ENCODE peak calls at places on chromosomes 4 and X, in five cellular contexts. One of them, this sample, is unnamed.

GRCh38 chr4:155403886-155404285 is 27.1 kb upstream of the MAP9 start:
- DNase-seq in M059J: peak
- DNase-seq in effector memory CD4-positive, alpha-beta T cell: no peak
- DNase-seq in NCI-H1436 treated with DMSO at 0.1 percent for 48 hours: no peak
- DNase-seq in stimulated activated CD4-positive, alpha-beta T cell treated with anti-CD3 and anti-CD28 coated beads, Interleukin-2, amount 100 ng/mL, for 48 hours: no peak
- DNase-seq in this sample: peak

GRCh38 chr4:169823685-169824084 is 65.9 kb upstream of the HPF1 start:
- DNase-seq in NCI-H1436 treated with DMSO at 0.1 percent for 48 hours: no peak
- DNase-seq in effector memory CD4-positive, alpha-beta T cell: no peak
- DNase-seq in M059J: peak
- DNase-seq in stimulated activated CD4-positive, alpha-beta T cell treated with anti-CD3 and anti-CD28 coated beads, Interleukin-2, amount 100 ng/mL, for 48 hours: no peak
- DNase-seq in this sample: peak

GRCh38 chrX:137566746-137567473 is 983 bp downstream of the ZIC3 start:
- DNase-seq in M059J: no peak
- DNase-seq in NCI-H1436 treated with DMSO at 0.1 percent for 48 hours: no peak
- DNase-seq in effector memory CD4-positive, alpha-beta T cell: no peak
- DNase-seq in stimulated activated CD4-positive, alpha-beta T cell treated with anti-CD3 and anti-CD28 coated beads, Interleukin-2, amount 100 ng/mL, for 48 hours: no peak
- DNase-seq in this sample: peak

GRCh38 chr4:122747883-122748282 is 15.4 kb downstream of the BBS12 start:
- DNase-seq in effector memory CD4-positive, alpha-beta T cell: no peak
- DNase-seq in M059J: peak
- DNase-seq in stimulated activated CD4-positive, alpha-beta T cell treated with anti-CD3 and anti-CD28 coated beads, Interleukin-2, amount 100 ng/mL, for 48 hours: no peak
- DNase-seq in NCI-H1436 treated with DMSO at 0.1 percent for 48 hours: no peak
- DNase-seq in this sample: no peak

GRCh38 chr4:87868482-87868881 is 35.7 kb downstream of the MEPE start:
- DNase-seq in NCI-H1436 treated with DMSO at 0.1 percent for 48 hours: no peak
- DNase-seq in M059J: no peak
- DNase-seq in stimulated activated CD4-positive, alpha-beta T cell treated with anti-CD3 and anti-CD28 coated beads, Interleukin-2, amount 100 ng/mL, for 48 hours: no peak
- DNase-seq in effector memory CD4-positive, alpha-beta T cell: no peak
- DNase-seq in this sample: peak

GRCh38 chr4:4781936-4782754 is 77.3 kb upstream of the MSX1 start:
- DNase-seq in effector memory CD4-positive, alpha-beta T cell: no peak
- DNase-seq in stimulated activated CD4-positive, alpha-beta T cell treated with anti-CD3 and anti-CD28 coated beads, Interleukin-2, amount 100 ng/mL, for 48 hours: no peak
- DNase-seq in M059J: no peak
- DNase-seq in NCI-H1436 treated with DMSO at 0.1 percent for 48 hours: no peak
- DNase-seq in this sample: no peak

GRCh38 chr4:44002368-44002767 is 446.2 kb downstream of the KCTD8 start:
- DNase-seq in stimulated activated CD4-positive, alpha-beta T cell treated with anti-CD3 and anti-CD28 coated beads, Interleukin-2, amount 100 ng/mL, for 48 hours: no peak
- DNase-seq in M059J: no peak
- DNase-seq in NCI-H1436 treated with DMSO at 0.1 percent for 48 hours: no peak
- DNase-seq in effector memory CD4-positive, alpha-beta T cell: no peak
- DNase-seq in this sample: peak

GRCh38 chr4:169612869-169613859 is 781 bp upstream of the NEK1 start:
- DNase-seq in NCI-H1436 treated with DMSO at 0.1 percent for 48 hours: peak
- DNase-seq in stimulated activated CD4-positive, alpha-beta T cell treated with anti-CD3 and anti-CD28 coated beads, Interleukin-2, amount 100 ng/mL, for 48 hours: peak
- DNase-seq in M059J: peak
- DNase-seq in effector memory CD4-positive, alpha-beta T cell: peak
- DNase-seq in this sample: peak

GRCh38 chr4:119498520-119498919 is 130.1 kb downstream of the PDE5A start:
- DNase-seq in effector memory CD4-positive, alpha-beta T cell: no peak
- DNase-seq in M059J: no peak
- DNase-seq in stimulated activated CD4-positive, alpha-beta T cell treated with anti-CD3 and anti-CD28 coated beads, Interleukin-2, amount 100 ng/mL, for 48 hours: no peak
- DNase-seq in NCI-H1436 treated with DMSO at 0.1 percent for 48 hours: no peak
- DNase-seq in this sample: peak

This sample was measured in mesendoderm.